ENCODE peak calls at places on chromosomes 3 and 15, in six cellular contexts. One of them, this sample, is unnamed. For H3K4me1, the result is how much of the 10 kb centered on the place peaks cover.

GRCh38 chr3:126659915-126660886 is 5.3 kb upstream of the TXNRD3 start:
- DNase-seq in A549: peak
- DNase-seq in RWPE2: no peak
- DNase-seq in right lobe of liver: no peak
- DNase-seq in heart left ventricle: no peak
- DNase-seq in cardiac muscle cell: no peak
- DNase-seq in this sample: no peak

GRCh38 chr15:79970921-79971434 is at the start of gene BCL2A1:
- DNase-seq in A549: peak
- DNase-seq in RWPE2: no peak
- DNase-seq in right lobe of liver: no peak
- DNase-seq in heart left ventricle: no peak
- DNase-seq in cardiac muscle cell: peak
- DNase-seq in this sample: peak

GRCh38 chr3:117524890-117525289 is 815.3 kb downstream of the TUSC7 start:
- DNase-seq in A549: no peak
- DNase-seq in RWPE2: no peak
- DNase-seq in right lobe of liver: no peak
- DNase-seq in heart left ventricle: no peak
- DNase-seq in cardiac muscle cell: peak
- DNase-seq in this sample: no peak

GRCh38 chr3:136074546-136074945 is 109.0 kb downstream of the PPP2R3A start:
- DNase-seq in A549: no peak
- DNase-seq in RWPE2: no peak
- DNase-seq in right lobe of liver: no peak
- DNase-seq in heart left ventricle: no peak
- DNase-seq in cardiac muscle cell: peak
- DNase-seq in this sample: no peak

GRCh38 chr15:90264649-90265048 is 823 bp upstream of the NGRN start:
- DNase-seq in A549: peak
- DNase-seq in RWPE2: no peak
- DNase-seq in right lobe of liver: peak
- DNase-seq in heart left ventricle: no peak
- DNase-seq in cardiac muscle cell: no peak
- DNase-seq in this sample: peak

GRCh38 chr15:62821384-62822131 is 221.0 kb upstream of the TPM1 start:
- DNase-seq in A549: peak
- DNase-seq in RWPE2: no peak
- DNase-seq in right lobe of liver: no peak
- DNase-seq in heart left ventricle: no peak
- DNase-seq in cardiac muscle cell: no peak
- DNase-seq in this sample: no peak

GRCh38 chr3:146818301-146818700 is 213.2 kb upstream of the PLSCR5 start:
- DNase-seq in A549: no peak
- DNase-seq in RWPE2: no peak
- DNase-seq in right lobe of liver: no peak
- DNase-seq in heart left ventricle: no peak
- DNase-seq in cardiac muscle cell: no peak
- DNase-seq in this sample: no peak

GRCh38 chr3:13902648-13903238 is 22.9 kb upstream of the WNT7A start:
- DNase-seq in A549: no peak
- DNase-seq in RWPE2: no peak
- DNase-seq in right lobe of liver: no peak
- DNase-seq in heart left ventricle: no peak
- DNase-seq in cardiac muscle cell: no peak
- DNase-seq in this sample: no peak

GRCh38 chr15:50939911-50940310 is 31.4 kb downstream of the AP4E1 start:
- DNase-seq in A549: no peak
- DNase-seq in RWPE2: no peak
- DNase-seq in right lobe of liver: no peak
- DNase-seq in heart left ventricle: no peak
- DNase-seq in cardiac muscle cell: peak
- DNase-seq in this sample: no peak

GRCh38 chr15:52262364-52262763 is 33.2 kb downstream of the MYO5C start:
- DNase-seq in A549: no peak
- DNase-seq in RWPE2: no peak
- DNase-seq in right lobe of liver: no peak
- DNase-seq in heart left ventricle: no peak
- DNase-seq in cardiac muscle cell: no peak
- DNase-seq in this sample: no peak
- H3K27ac ChIP-seq in A549: peak
- H3K27ac ChIP-seq in RWPE2: peak
- H3K27ac ChIP-seq in right lobe of liver: no peak
- H3K27ac ChIP-seq in heart left ventricle: peak
- H3K27ac ChIP-seq in cardiac muscle cell: peak
- H3K27ac ChIP-seq in this sample: peak

DNA sequence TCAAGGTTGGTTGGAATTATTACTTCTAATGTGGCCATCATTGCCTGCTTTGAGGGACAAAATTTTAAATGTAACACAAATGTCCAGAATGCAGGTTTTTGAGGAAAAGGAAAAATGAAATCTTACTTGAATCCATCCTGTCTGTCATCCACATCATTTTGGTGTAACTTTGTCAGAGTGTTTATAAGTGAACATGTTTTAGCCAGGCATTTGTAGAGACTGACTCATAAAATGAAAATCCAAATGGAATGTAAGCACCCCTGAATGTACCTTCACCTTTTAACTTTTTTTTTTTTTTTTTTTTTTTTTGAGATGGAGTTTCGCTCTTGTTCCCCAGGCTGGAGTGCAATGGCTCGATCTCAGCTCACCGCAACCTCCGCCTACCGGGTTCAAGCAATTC is 141.8 kb upstream of the BNIP2 start:
- DNase-seq in A549: no peak
- DNase-seq in RWPE2: no peak
- DNase-seq in right lobe of liver: no peak
- DNase-seq in heart left ventricle: no peak
- DNase-seq in cardiac muscle cell: no peak
- DNase-seq in this sample: no peak
- H3K4me1 ChIP-seq in A549: under half
- H3K4me1 ChIP-seq in RWPE2: half or more
- H3K4me1 ChIP-seq in right lobe of liver: under half
- H3K4me1 ChIP-seq in heart left ventricle: under half
- H3K4me1 ChIP-seq in cardiac muscle cell: under half
- H3K4me1 ChIP-seq in this sample: under half

GRCh38 chr15:73375755-73376305 is 7.1 kb upstream of the HCN4 start:
- DNase-seq in A549: no peak
- DNase-seq in RWPE2: no peak
- DNase-seq in right lobe of liver: no peak
- DNase-seq in heart left ventricle: peak
- DNase-seq in cardiac muscle cell: no peak
- DNase-seq in this sample: no peak
- H3K27ac ChIP-seq in A549: no peak
- H3K27ac ChIP-seq in RWPE2: no peak
- H3K27ac ChIP-seq in right lobe of liver: no peak
- H3K27ac ChIP-seq in heart left ventricle: peak
- H3K27ac ChIP-seq in cardiac muscle cell: peak
- H3K27ac ChIP-seq in this sample: no peak

GRCh38 chr15:85414037-85414436 is 33.6 kb downstream of the AKAP13 start:
- DNase-seq in A549: no peak
- DNase-seq in RWPE2: no peak
- DNase-seq in right lobe of liver: no peak
- DNase-seq in heart left ventricle: no peak
- DNase-seq in cardiac muscle cell: no peak
- DNase-seq in this sample: no peak
- H3K4me1 ChIP-seq in A549: half or more
- H3K4me1 ChIP-seq in RWPE2: half or more
- H3K4me1 ChIP-seq in right lobe of liver: under half
- H3K4me1 ChIP-seq in heart left ventricle: under half
- H3K4me1 ChIP-seq in cardiac muscle cell: under half
- H3K4me1 ChIP-seq in this sample: half or more

GRCh38 chr3:51955175-51955892 is at the start of gene GPR62:
- DNase-seq in A549: no peak
- DNase-seq in RWPE2: peak
- DNase-seq in right lobe of liver: no peak
- DNase-seq in heart left ventricle: no peak
- DNase-seq in cardiac muscle cell: no peak
- DNase-seq in this sample: no peak
- H3K27ac ChIP-seq in A549: no peak
- H3K27ac ChIP-seq in RWPE2: peak
- H3K27ac ChIP-seq in right lobe of liver: peak
- H3K27ac ChIP-seq in heart left ventricle: peak
- H3K27ac ChIP-seq in cardiac muscle cell: no peak
- H3K27ac ChIP-seq in this sample: peak

GRCh38 chr3:49397470-49397869 is 14.3 kb downstream of the RHOA start:
- DNase-seq in A549: no peak
- DNase-seq in RWPE2: no peak
- DNase-seq in right lobe of liver: no peak
- DNase-seq in heart left ventricle: peak
- DNase-seq in cardiac muscle cell: peak
- DNase-seq in this sample: no peak

GRCh38 chr3:49406571-49407565 is 4.9 kb downstream of the RHOA start:
- DNase-seq in A549: no peak
- DNase-seq in RWPE2: no peak
- DNase-seq in right lobe of liver: no peak
- DNase-seq in heart left ventricle: no peak
- DNase-seq in cardiac muscle cell: no peak
- DNase-seq in this sample: peak

GRCh38 chr3:49399467-49399866 is 12.3 kb downstream of the RHOA start:
- DNase-seq in A549: no peak
- DNase-seq in RWPE2: no peak
- DNase-seq in right lobe of liver: peak
- DNase-seq in heart left ventricle: no peak
- DNase-seq in cardiac muscle cell: no peak
- DNase-seq in this sample: no peak

GRCh38 chr3:49403891-49404290 is 7.9 kb downstream of the RHOA start:
- DNase-seq in A549: no peak
- DNase-seq in RWPE2: no peak
- DNase-seq in right lobe of liver: no peak
- DNase-seq in heart left ventricle: no peak
- DNase-seq in cardiac muscle cell: no peak
- DNase-seq in this sample: peak

DNA sequence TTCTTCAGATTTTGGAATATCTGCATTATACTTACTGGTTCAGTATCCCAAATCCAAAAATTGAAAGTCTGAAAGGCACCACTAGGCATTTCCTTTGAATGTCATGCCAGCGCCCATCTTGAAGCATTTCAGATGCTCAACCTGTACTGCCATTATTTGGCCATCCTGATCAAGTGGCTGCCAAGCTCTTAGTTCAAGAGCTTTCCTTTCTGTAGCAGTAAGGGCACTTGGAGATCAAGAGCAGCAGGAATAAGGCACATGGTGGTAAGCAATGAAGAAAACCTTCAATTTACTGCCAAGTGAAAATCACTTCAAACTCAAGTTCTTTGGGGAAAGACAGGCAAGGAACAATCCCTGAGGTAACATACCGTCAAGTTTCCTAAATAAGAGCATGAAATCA is 10.0 kb downstream of the RHOA start:
- DNase-seq in A549: no peak
- DNase-seq in RWPE2: no peak
- DNase-seq in right lobe of liver: no peak
- DNase-seq in heart left ventricle: no peak
- DNase-seq in cardiac muscle cell: no peak
- DNase-seq in this sample: no peak
- H3K4me1 ChIP-seq in A549: under half
- H3K4me1 ChIP-seq in RWPE2: under half
- H3K4me1 ChIP-seq in right lobe of liver: under half
- H3K4me1 ChIP-seq in heart left ventricle: under half
- H3K4me1 ChIP-seq in cardiac muscle cell: under half
- H3K4me1 ChIP-seq in this sample: half or more